ENCODE peak calls at places on chromosome 10, in seven cellular contexts. Q is GM13976, E is A549, X is tibial nerve, M is HFFc6, J is upper lobe of right lung, K is RWPE1. S is an unnamed sample.

GRCh38 chr10:123149568-123150228 is 1.8 kb downstream of the HMX2 start:
- DNase-seq in Q (peak), E (no peak), X (no peak), M (no peak), J (peak), K (no peak), S (peak)

GRCh38 chr10:103915794-103916193 is 2.2 kb downstream of the STN1 start:
- DNase-seq in Q (peak), E (no peak), X (no peak), M (no peak), J (peak), K (no peak), S (no peak)

GRCh38 chr10:6757119-6757518 is 177.0 kb upstream of the PRKCQ start:
- DNase-seq in Q (no peak), E (no peak), X (no peak), M (no peak), J (no peak), K (no peak), S (no peak)

GRCh38 chr10:36096571-36096970 is 454.5 kb upstream of the FZD8 start:
- DNase-seq in Q (no peak), E (no peak), X (no peak), M (no peak), J (no peak), K (no peak), S (no peak)

GRCh38 chr10:79415736-79416577 is 29.5 kb downstream of the ZCCHC24 start:
- DNase-seq in Q (no peak), E (no peak), X (no peak), M (no peak), J (no peak), K (no peak), S (no peak)

GRCh38 chr10:77455538-77455937 is 182.1 kb downstream of the KCNMA1 start:
- DNase-seq in Q (no peak), E (peak), X (no peak), M (peak), J (no peak), K (no peak), S (no peak)

GRCh38 chr10:114507449-114507848 is 103.1 kb upstream of the AFAP1L2 start:
- DNase-seq in Q (no peak), E (no peak), X (peak), M (no peak), J (peak), K (no peak), S (peak)

GRCh38 chr10:112804036-112804435 is 146.0 kb upstream of the TCF7L2 start:
- DNase-seq in Q (no peak), E (no peak), X (no peak), M (no peak), J (no peak), K (no peak), S (no peak)

GRCh38 chr10:77837248-77837924 is 89.2 kb downstream of the DLG5 start:
- DNase-seq in Q (peak), E (no peak), X (no peak), M (peak), J (no peak), K (peak), S (no peak)

GRCh38 chr10:49325131-49325915 is 26.4 kb downstream of the C10orf71 start:
- DNase-seq in Q (no peak), E (no peak), X (no peak), M (no peak), J (no peak), K (no peak), S (no peak)

GRCh38 chr10:46236537-46236887 is 50.3 kb upstream of the ANTXRL start:
- DNase-seq in Q (no peak), E (no peak), X (no peak), M (no peak), J (no peak), K (no peak), S (peak)

GRCh38 chr10:27192284-27192683 is 37.1 kb downstream of the MASTL start:
- DNase-seq in Q (no peak), E (peak), X (no peak), M (peak), J (no peak), K (peak), S (no peak)

GRCh38 chr10:117860823-117861222 is 185.9 kb downstream of the RAB11FIP2 start:
- DNase-seq in Q (peak), E (peak), X (no peak), M (no peak), J (no peak), K (peak), S (no peak)

GRCh38 chr10:29736325-29737208 is 101.8 kb upstream of the SVIL start:
- DNase-seq in Q (peak), E (peak), X (peak), M (no peak), J (peak), K (peak), S (peak)

GRCh38 chr10:113681533-113682470 is 2.1 kb downstream of the CASP7 start:
- DNase-seq in Q (peak), E (no peak), X (no peak), M (no peak), J (no peak), K (no peak), S (no peak)

GRCh38 chr10:96833220-96834001 is 1.3 kb downstream of the LCOR start:
- DNase-seq in Q (peak), E (peak), X (no peak), M (no peak), J (no peak), K (peak), S (no peak)

GRCh38 chr10:123967626-123968243 is 76.1 kb upstream of the CPXM2 start:
- DNase-seq in Q (peak), E (peak), X (peak), M (peak), J (peak), K (peak), S (peak)

GRCh38 chr10:125967533-125967932 is 71.2 kb downstream of the FANK1 start:
- DNase-seq in Q (no peak), E (no peak), X (no peak), M (no peak), J (no peak), K (no peak), S (no peak)

GRCh38 chr10:99374526-99374925 is 45.4 kb downstream of the CNNM1 start:
- DNase-seq in Q (no peak), E (no peak), X (no peak), M (peak), J (no peak), K (no peak), S (no peak)

GRCh38 chr10:80090120-80090519 is 11.7 kb downstream of the TMEM254 start:
- DNase-seq in Q (no peak), E (no peak), X (no peak), M (no peak), J (no peak), K (no peak), S (no peak)

GRCh38 chr10:28137907-28138880 is 139.3 kb upstream of the ODAD2 start:
- DNase-seq in Q (no peak), E (no peak), X (no peak), M (peak), J (no peak), K (no peak), S (no peak)

GRCh38 chr10:87862644-87863101 is 660 bp downstream of the KLLN start:
- DNase-seq in Q (no peak), E (no peak), X (no peak), M (peak), J (no peak), K (peak), S (no peak)

GRCh38 chr10:3067045-3067858 is at the start of gene PFKP:
- DNase-seq in Q (peak), E (no peak), X (no peak), M (no peak), J (no peak), K (peak), S (no peak)

GRCh38 chr10:1309237-1309968 is 253.2 kb downstream of the WDR37 start:
- DNase-seq in Q (no peak), E (no peak), X (no peak), M (no peak), J (no peak), K (no peak), S (no peak)
- TF ChIP-seq CTCF in Q (no peak), E (no peak), X (no peak), M (no peak), J (no peak), K (no peak), S (no peak)

DNA sequence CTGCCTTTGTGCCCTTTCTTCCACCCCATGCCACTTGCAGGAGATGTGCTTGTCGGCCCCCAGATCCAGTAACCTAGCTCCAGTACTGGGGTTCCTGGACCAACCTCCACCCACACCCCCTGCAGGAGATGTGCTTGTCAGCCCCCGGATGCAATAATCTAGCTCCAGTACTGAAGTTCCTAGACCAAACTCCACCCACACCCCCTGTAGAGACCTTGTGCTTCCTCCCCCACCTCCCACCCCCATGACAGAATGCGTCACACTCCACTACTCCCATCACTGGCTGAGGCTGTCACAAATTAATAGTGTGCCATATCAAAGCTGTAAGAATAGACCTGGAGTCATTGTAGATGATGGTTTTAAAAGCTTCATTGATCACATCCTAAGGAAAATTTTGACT is 185.0 kb downstream of the BICC1 start:
- DNase-seq in Q (no peak), E (no peak), X (no peak), M (no peak), J (no peak), K (no peak), S (no peak)
- TF ChIP-seq CTCF in Q (no peak), E (no peak), X (no peak), M (no peak), J (no peak), K (no peak), S (no peak)

DNA sequence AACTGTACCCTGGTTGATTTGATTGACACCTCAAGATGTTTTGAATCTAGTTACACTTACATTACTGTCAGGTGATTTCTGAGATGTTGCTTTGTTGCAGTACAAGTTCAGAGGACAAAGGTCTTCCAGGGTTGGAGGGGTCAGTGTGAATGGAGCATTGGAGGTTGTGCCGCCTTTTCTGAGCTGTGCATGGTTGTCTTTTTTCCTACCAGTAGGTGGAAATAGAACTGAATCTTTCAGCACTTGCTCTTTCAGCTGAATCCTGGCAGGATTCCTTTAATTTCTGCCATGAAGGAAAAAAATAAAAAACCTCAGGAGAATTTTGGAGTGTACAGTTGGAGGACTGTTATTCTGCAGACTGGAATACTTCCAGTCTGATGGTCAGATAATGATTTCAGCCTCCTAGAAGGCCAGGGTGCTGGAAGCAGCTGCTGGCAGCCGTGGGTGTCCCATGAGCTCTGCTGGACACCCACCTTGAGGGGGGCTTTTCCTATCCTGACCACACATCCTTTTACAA is 82.7 kb downstream of the PLCE1 start:
- DNase-seq in Q (no peak), E (peak), X (no peak), M (peak), J (no peak), K (no peak), S (no peak)
- TF ChIP-seq CTCF in Q (no peak), E (peak), X (peak), M (peak), J (peak), K (peak), S (peak)

GRCh38 chr10:132036887-132037675 is 28.7 kb upstream of the JAKMIP3 start:
- DNase-seq in Q (no peak), E (peak), X (no peak), M (no peak), J (no peak), K (no peak), S (no peak)
- TF ChIP-seq CTCF in Q (no peak), E (peak), X (no peak), M (no peak), J (no peak), K (no peak), S (no peak)

GRCh38 chr10:9311702-9312499 is 1257.4 kb downstream of the GATA3 start:
- DNase-seq in Q (no peak), E (no peak), X (no peak), M (no peak), J (no peak), K (peak), S (no peak)
- TF ChIP-seq CTCF in Q (no peak), E (peak), X (no peak), M (peak), J (no peak), K (no peak), S (no peak)

DNA sequence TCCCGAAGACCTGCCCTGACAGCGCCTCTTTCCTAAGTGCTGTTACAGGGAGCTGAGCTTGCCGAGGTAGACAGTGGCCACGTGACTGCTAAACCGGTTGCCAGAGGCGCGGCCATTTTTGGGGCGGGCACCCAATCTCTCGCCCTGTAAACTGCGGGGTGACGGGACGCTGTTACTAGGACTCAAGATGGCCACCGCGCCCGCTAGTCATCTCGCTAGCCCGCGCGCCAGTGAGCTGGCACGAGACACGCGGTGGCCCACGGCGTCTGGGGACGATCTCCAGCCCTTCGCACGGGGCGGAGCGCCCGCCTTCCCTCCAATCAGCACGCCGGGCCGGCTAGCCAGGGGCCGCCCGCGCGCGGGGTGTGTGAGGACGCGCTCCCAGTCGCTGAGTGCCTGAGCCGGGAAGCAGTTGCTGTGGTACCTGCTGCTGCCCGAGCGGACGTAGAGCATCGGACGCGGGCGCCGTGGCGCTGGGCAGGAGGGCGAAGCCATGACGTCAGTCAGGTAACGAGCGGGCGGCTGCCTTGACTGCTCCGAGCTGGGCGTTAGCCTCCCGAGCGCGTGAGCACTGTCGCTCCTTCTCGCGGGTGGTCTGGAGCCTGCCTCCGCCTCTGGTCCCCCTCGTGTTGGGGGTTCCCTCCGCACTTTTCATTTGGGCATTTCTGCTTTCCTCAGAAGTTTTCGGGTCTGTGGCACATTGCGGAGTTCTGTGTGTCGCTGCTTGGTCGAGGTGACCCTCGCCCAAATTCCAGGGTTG is 25.5 kb downstream of the ADK start:
- DNase-seq in Q (peak), E (peak), X (peak), M (peak), J (peak), K (peak), S (peak)
- TF ChIP-seq CTCF in Q (no peak), E (no peak), X (peak), M (no peak), J (no peak), K (no peak), S (no peak)

GRCh38 chr10:100568937-100569336 is 33.2 kb downstream of the HIF1AN start:
- DNase-seq in Q (no peak), E (no peak), X (no peak), M (no peak), J (no peak), K (no peak), S (peak)
- TF ChIP-seq CTCF in Q (no peak), E (no peak), X (no peak), M (no peak), J (no peak), K (no peak), S (no peak)

S was measured in mesothelial cell of epicardium.